ENCODE peak calls at places on chromosomes 1 and 21, in six cellular contexts. G is OCI-LY7, L is colonic mucosa, Y is psoas muscle, O is body of pancreas, M is upper lobe of right lung. Q is an unnamed sample. For H3K9me3, the result is how much of the 10 kb centered on the place peaks cover.

GRCh38 chr1:66022904-66023620 is 230.4 kb downstream of the PDE4B start:
- DNase-seq in G (peak), M (no peak), Y (no peak), L (no peak), O (no peak), Q (no peak)

GRCh38 chr1:155598842-155599331 is 11.1 kb upstream of the MSTO1 start:
- DNase-seq in G (peak), O (peak), Y (no peak), M (no peak), L (no peak), Q (no peak)

GRCh38 chr1:15352122-15352957 is 57.3 kb upstream of the EFHD2 start:
- DNase-seq in O (peak), Y (no peak), M (no peak), L (peak), G (no peak), Q (peak)

GRCh38 chr1:9590945-9591668 is 2.4 kb downstream of the TMEM201 start:
- DNase-seq in L (no peak), Y (no peak), M (peak), O (no peak), G (peak), Q (no peak)

GRCh38 chr1:114219247-114219872 is 65.7 kb upstream of the SYT6 start:
- DNase-seq in Y (no peak), L (no peak), G (no peak), M (no peak), O (no peak), Q (no peak)

GRCh38 chr21:21029159-21029558 is 30.9 kb downstream of the NCAM2 start:
- DNase-seq in G (no peak), O (no peak), L (no peak), Y (no peak), M (no peak), Q (no peak)

GRCh38 chr1:45191418-45191783 is 15.0 kb downstream of the ZSWIM5 start:
- DNase-seq in M (no peak), Y (no peak), L (no peak), O (no peak), G (no peak), Q (no peak)

GRCh38 chr1:160403244-160403643 is 2.9 kb downstream of the VANGL2 start:
- DNase-seq in O (no peak), G (no peak), M (no peak), Y (no peak), L (peak), Q (no peak)

GRCh38 chr1:150144606-150145005 is 5.1 kb upstream of the PLEKHO1 start:
- DNase-seq in M (no peak), G (no peak), O (no peak), L (no peak), Y (no peak), Q (no peak)

GRCh38 chr21:36004441-36004840 is 55.9 kb downstream of the SETD4 start:
- DNase-seq in Y (no peak), G (no peak), O (no peak), M (no peak), L (no peak), Q (no peak)

GRCh38 chr1:161994153-161994814 is 29.4 kb downstream of the OLFML2B start:
- DNase-seq in M (peak), Y (no peak), G (no peak), O (no peak), L (no peak), Q (no peak)

GRCh38 chr1:53968125-53968513 is 22.0 kb downstream of the LRRC42 start:
- DNase-seq in G (no peak), M (no peak), L (no peak), Y (no peak), O (no peak), Q (no peak)

GRCh38 chr1:93673159-93673657 is 8.4 kb downstream of the BCAR3 start:
- DNase-seq in G (no peak), L (no peak), M (no peak), Y (no peak), O (no peak), Q (no peak)

GRCh38 chr1:180800945-180801344 is 111.8 kb upstream of the KIAA1614 start:
- DNase-seq in L (no peak), G (no peak), Y (no peak), O (no peak), M (no peak), Q (no peak)

GRCh38 chr21:44299458-44300261 is at the start of gene PFKL:
- DNase-seq in Y (peak), O (peak), L (peak), M (peak), G (peak), Q (peak)

GRCh38 chr1:9081473-9081872 is 12.0 kb upstream of the SLC2A5 start:
- DNase-seq in L (no peak), G (peak), Y (no peak), O (no peak), M (no peak), Q (no peak)

GRCh38 chr21:44090332-44090731 is 16.9 kb upstream of the PWP2 start:
- DNase-seq in G (peak), L (peak), O (no peak), Y (no peak), M (peak), Q (peak)

GRCh38 chr1:26307363-26307781 is 936 bp upstream of the UBXN11 start:
- DNase-seq in L (no peak), M (no peak), G (peak), Y (no peak), O (no peak), Q (no peak)

GRCh38 chr1:93907718-93908117 is 1.5 kb downstream of the GCLM start:
- DNase-seq in Y (peak), M (no peak), G (no peak), O (peak), L (no peak), Q (no peak)

GRCh38 chr21:32889596-32889995 is 118.0 kb upstream of the PAXBP1 start:
- DNase-seq in L (no peak), Y (no peak), O (no peak), G (no peak), M (no peak), Q (no peak)

GRCh38 chr1:34066921-34067603 is 98.0 kb downstream of the CSMD2 start:
- DNase-seq in G (no peak), L (no peak), Y (no peak), M (no peak), O (no peak), Q (no peak)

GRCh38 chr1:201127755-201128455 is 921 bp upstream of the ASCL5 start:
- DNase-seq in G (no peak), L (no peak), Y (no peak), O (peak), M (no peak), Q (no peak)

GRCh38 chr1:55311057-55311631 is 96.0 kb upstream of the USP24 start:
- DNase-seq in L (no peak), M (no peak), O (no peak), Y (no peak), G (no peak), Q (no peak)

GRCh38 chr1:34582356-34582755 is 172.5 kb upstream of the GJB5 start:
- DNase-seq in L (no peak), M (no peak), G (no peak), O (no peak), Y (no peak), Q (no peak)

GRCh38 chr1:17116643-17117042 is 2.6 kb downstream of the PADI2 start:
- DNase-seq in G (no peak), M (no peak), L (no peak), Y (no peak), O (no peak), Q (no peak)

GRCh38 chr1:45640293-45640692 is 16.4 kb upstream of the CCDC17 start:
- DNase-seq in Y (no peak), G (no peak), L (no peak), M (no peak), O (no peak), Q (no peak)

GRCh38 chr1:185041742-185042141 is 3.6 kb upstream of the RNF2 start:
- DNase-seq in O (no peak), Y (no peak), L (no peak), G (no peak), M (no peak), Q (no peak)

GRCh38 chr1:9653783-9654517 is 2.4 kb downstream of the PIK3CD start:
- DNase-seq in M (no peak), Y (no peak), L (no peak), G (peak), O (no peak), Q (peak)

GRCh38 chr1:23362218-23362713 is 7.4 kb downstream of the ZNF436 start:
- DNase-seq in G (no peak), M (no peak), O (no peak), Y (no peak), L (no peak), Q (no peak)
- H3K9me3 ChIP-seq in G (under half), M (under half), O (under half), Y (half or more), L (under half), Q (under half)

GRCh38 chr1:170032531-170033295 is 41.8 kb downstream of the KIFAP3 start:
- DNase-seq in G (no peak), L (no peak), Y (no peak), M (no peak), O (no peak), Q (no peak)

GRCh38 chr1:170027760-170028159 is 46.7 kb downstream of the KIFAP3 start:
- DNase-seq in O (no peak), L (no peak), G (no peak), M (no peak), Y (no peak), Q (no peak)

GRCh38 chr1:170030212-170030611 is 44.3 kb downstream of the KIFAP3 start:
- DNase-seq in M (no peak), O (no peak), Y (no peak), L (no peak), G (no peak), Q (no peak)
- H3K9me3 ChIP-seq in M (under half), O (under half), Y (under half), L (under half), G (under half), Q (under half)

GRCh38 chr1:188070848-188071247 is 1242.1 kb downstream of the PLA2G4A start:
- DNase-seq in Y (no peak), M (no peak), O (no peak), L (no peak), G (no peak), Q (no peak)
- H3K9me3 ChIP-seq in Y (under half), M (under half), O (under half), L (under half), G (under half), Q (under half)

GRCh38 chr1:73576084-73576483 is 621.9 kb downstream of the LRRIQ3 start:
- DNase-seq in O (no peak), Y (no peak), L (no peak), G (no peak), M (no peak), Q (no peak)

DNA sequence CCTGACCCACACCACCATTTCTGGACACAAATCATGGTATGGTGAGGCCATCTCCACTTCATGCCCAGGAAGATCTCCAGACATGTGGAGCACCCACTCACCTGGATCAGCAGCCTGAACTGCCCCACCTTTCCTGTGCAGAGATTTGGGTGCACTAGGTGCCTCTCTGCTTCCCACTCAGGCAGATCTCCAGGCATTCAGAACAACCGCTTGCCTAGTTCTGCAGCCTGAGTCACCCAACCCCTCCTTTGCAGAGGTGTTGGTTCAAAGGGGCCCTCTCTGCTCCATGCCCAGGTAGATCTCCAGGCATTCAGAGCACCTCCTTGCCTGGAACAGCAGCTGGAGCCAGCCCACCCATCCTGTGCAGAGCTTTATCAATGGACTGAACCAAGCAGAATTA is 620.8 kb downstream of the LRRIQ3 start:
- DNase-seq in M (no peak), L (no peak), G (no peak), Y (no peak), O (no peak), Q (no peak)
- H3K9me3 ChIP-seq in M (under half), L (under half), G (under half), Y (under half), O (under half), Q (under half)

GRCh38 chr21:30138483-30138882 is 28.1 kb downstream of the CLDN17 start:
- DNase-seq in G (no peak), Y (no peak), M (no peak), O (no peak), L (no peak), Q (no peak)
- H3K9me3 ChIP-seq in G (under half), Y (under half), M (under half), O (under half), L (under half), Q (under half)

DNA sequence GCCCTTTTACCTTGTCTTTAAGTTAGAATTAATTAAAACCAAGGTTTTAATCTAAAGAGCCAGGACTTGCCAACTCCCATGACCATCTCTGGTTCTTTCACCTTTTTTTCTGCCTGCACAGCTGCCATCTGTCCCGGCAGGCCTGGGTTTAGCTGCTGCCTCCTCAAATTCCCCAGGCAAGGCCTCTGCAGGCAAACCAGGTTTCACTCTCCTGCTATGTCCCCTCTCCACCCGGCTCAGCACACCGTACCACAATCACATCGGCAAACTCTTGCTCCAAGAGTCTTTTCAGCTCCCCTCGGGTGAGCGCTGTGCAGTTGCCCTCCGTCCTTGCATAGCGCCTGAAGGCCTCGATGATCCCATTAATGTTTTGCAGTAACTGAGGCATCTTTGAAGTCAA is 2.2 kb downstream of the CRNN start:
- DNase-seq in O (no peak), G (no peak), Y (no peak), M (no peak), L (no peak), Q (no peak)
- H3K9me3 ChIP-seq in O (under half), G (under half), Y (under half), M (under half), L (under half), Q (under half)